ENCODE peak calls at places on chromosomes 4 and X, in eight cellular contexts. M is upper lobe of right lung, Z is adrenal gland, X is PC-9, G is right atrium auricular region, E is A549, D is cardiac muscle cell, Q is neural progenitor cell. F is an unnamed sample.

GRCh38 chr4:89549907-89550306 is 242.3 kb upstream of the GPRIN3 start:
- DNase-seq in M (no peak), Z (peak; percentile 24), X (no peak), G (no peak), E (no peak), D (no peak), Q (no peak), F (no peak)

GRCh38 chrX:11724122-11725017 is 33.7 kb upstream of the MSL3 start:
- DNase-seq in M (no peak), Z (no peak), X (peak; percentile 3), G (no peak), E (peak; percentile 30), D (peak; percentile 25), Q (peak; percentile 12), F (no peak)

GRCh38 chrX:114162068-114162735 is 421.7 kb upstream of the HTR2C start:
- DNase-seq in M (no peak), Z (no peak), X (no peak), G (no peak), E (peak; percentile 4), D (peak; percentile 46), Q (peak; percentile 60), F (no peak)

GRCh38 chr4:11297201-11297600 is 131.5 kb downstream of the HS3ST1 start:
- DNase-seq in M (no peak), Z (no peak), X (no peak), G (no peak), E (no peak), D (no peak), Q (no peak), F (no peak)

GRCh38 chr4:141675384-141675783 is 39.0 kb downstream of the IL15 start:
- DNase-seq in M (no peak), Z (no peak), X (no peak), G (no peak), E (no peak), D (no peak), Q (no peak), F (no peak)

GRCh38 chrX:85590638-85591037 is 211.2 kb upstream of the POF1B start:
- DNase-seq in M (no peak), Z (no peak), X (no peak), G (no peak), E (no peak), D (no peak), Q (peak; percentile 9), F (no peak)

GRCh38 chrX:134599173-134599914 is 58.9 kb downstream of the PLAC1 start:
- DNase-seq in M (no peak), Z (no peak), X (no peak), G (no peak), E (no peak), D (no peak), Q (no peak), F (no peak)

GRCh38 chr4:5824227-5824626 is 68.7 kb downstream of the CRMP1 start:
- DNase-seq in M (no peak), Z (no peak), X (no peak), G (no peak), E (no peak), D (no peak), Q (no peak), F (no peak)

GRCh38 chrX:74585766-74586165 is 28.7 kb downstream of the RLIM start:
- DNase-seq in M (no peak), Z (no peak), X (no peak), G (no peak), E (no peak), D (no peak), Q (no peak), F (no peak)

DNA sequence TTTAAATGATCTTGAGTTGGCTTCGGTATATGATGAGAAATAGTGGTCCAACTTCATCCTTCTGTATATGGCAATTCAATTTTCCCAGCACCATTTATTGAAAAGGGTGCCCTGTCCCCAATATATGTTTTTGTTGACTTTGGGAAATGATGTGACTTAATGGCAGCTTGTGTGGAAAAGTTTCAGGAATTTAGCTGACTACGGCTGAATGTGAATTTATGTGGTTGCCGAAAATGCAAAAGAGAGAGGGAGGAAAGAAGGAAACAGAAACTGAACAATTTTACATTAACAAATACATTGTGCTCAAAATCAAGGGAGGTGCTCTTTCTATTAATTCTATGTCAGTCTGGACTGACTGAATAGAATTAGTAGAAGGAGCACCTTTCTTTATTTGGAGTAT is 101.8 kb upstream of the CYSLTR1 start:
- DNase-seq in M (no peak), Z (no peak), X (no peak), G (no peak), E (no peak), D (no peak), Q (no peak), F (no peak)
- H3K9me3 ChIP-seq in M (no peaks in the 10 kb centered on the region), Z (no peaks in the 10 kb centered on the region), X (no peaks in the 10 kb centered on the region), G (no peaks in the 10 kb centered on the region), E (no peaks in the 10 kb centered on the region), D (no peaks in the 10 kb centered on the region), Q (peaks cover 9% of the 10 kb centered on the region), F (no peaks in the 10 kb centered on the region)

DNA sequence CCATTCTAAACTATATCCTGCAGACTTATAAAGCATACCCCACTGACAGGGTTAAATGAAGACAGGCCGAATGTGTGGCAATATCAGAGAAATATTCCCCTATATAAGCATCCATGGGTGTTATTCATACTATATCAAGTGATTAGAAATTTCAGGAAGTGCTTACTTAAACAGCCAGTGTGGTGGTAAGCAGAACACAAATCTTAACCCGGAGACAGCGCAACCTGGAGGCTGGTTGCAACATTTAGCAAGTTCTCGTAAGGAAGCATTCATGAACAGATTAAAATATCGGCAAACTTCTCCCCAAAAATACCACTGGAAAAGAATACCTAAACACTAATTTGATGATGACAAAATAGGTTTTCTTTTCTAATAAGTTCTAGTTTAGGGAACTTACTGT is 261.2 kb downstream of the CBLL2 start:
- DNase-seq in M (no peak), Z (no peak), X (no peak), G (no peak), E (no peak), D (peak; percentile 11), Q (peak; percentile 10), F (no peak)
- H3K9me3 ChIP-seq in M (no peaks in the 10 kb centered on the region), Z (no peaks in the 10 kb centered on the region), X (no peaks in the 10 kb centered on the region), G (no peaks in the 10 kb centered on the region), E (no peaks in the 10 kb centered on the region), D (no peaks in the 10 kb centered on the region), Q (peaks cover 3% of the 10 kb centered on the region), F (no peaks in the 10 kb centered on the region)

GRCh38 chr4:2829321-2829932 is 14.2 kb upstream of the ADD1 start:
- DNase-seq in M (peak; percentile 62), Z (peak; percentile 7), X (no peak), G (no peak), E (no peak), D (no peak), Q (no peak), F (peak; percentile 6)

GRCh38 chr4:2831611-2832308 is 11.9 kb upstream of the ADD1 start:
- DNase-seq in M (no peak), Z (peak; percentile 9), X (no peak), G (no peak), E (no peak), D (no peak), Q (no peak), F (no peak)

GRCh38 chr4:2830632-2831610 is 12.7 kb upstream of the ADD1 start:
- DNase-seq in M (no peak), Z (peak; percentile 7), X (no peak), G (no peak), E (no peak), D (no peak), Q (no peak), F (no peak)

GRCh38 chr4:2828758-2829181 is 14.9 kb upstream of the ADD1 start:
- DNase-seq in M (no peak), Z (peak; percentile 5), X (no peak), G (no peak), E (no peak), D (no peak), Q (no peak), F (no peak)

GRCh38 chr4:2829933-2830451 is 13.7 kb upstream of the ADD1 start:
- DNase-seq in M (no peak), Z (peak; percentile 6), X (no peak), G (no peak), E (no peak), D (no peak), Q (no peak), F (no peak)
- H3K9me3 ChIP-seq in M (no peaks in the 10 kb centered on the region), Z (no peaks in the 10 kb centered on the region), X (no peaks in the 10 kb centered on the region), G (no peaks in the 10 kb centered on the region), E (no peaks in the 10 kb centered on the region), D (no peaks in the 10 kb centered on the region), Q (no peaks in the 10 kb centered on the region), F (no peaks in the 10 kb centered on the region)

GRCh38 chr4:7212101-7212674 is 19.9 kb downstream of the SORCS2 start:
- DNase-seq in M (no peak), Z (no peak), X (peak; percentile 59), G (no peak), E (no peak), D (no peak), Q (no peak), F (no peak)
- H3K9me3 ChIP-seq in M (no peaks in the 10 kb centered on the region), Z (no peaks in the 10 kb centered on the region), X (no peaks in the 10 kb centered on the region), G (no peaks in the 10 kb centered on the region), E (no peaks in the 10 kb centered on the region), D (no peaks in the 10 kb centered on the region), Q (no peaks in the 10 kb centered on the region), F (no peaks in the 10 kb centered on the region)

GRCh38 chr4:67659065-67659464 is 41.9 kb downstream of the UBA6 start:
- DNase-seq in M (no peak), Z (no peak), X (no peak), G (no peak), E (no peak), D (no peak), Q (no peak), F (no peak)
- H3K9me3 ChIP-seq in M (no peaks in the 10 kb centered on the region), Z (no peaks in the 10 kb centered on the region), X (no peaks in the 10 kb centered on the region), G (no peaks in the 10 kb centered on the region), E (peaks cover 3% of the 10 kb centered on the region), D (no peaks in the 10 kb centered on the region), Q (no peaks in the 10 kb centered on the region), F (peaks cover 6% of the 10 kb centered on the region)

F was measured in T-helper 17 cell.